ENCODE peak calls at places on chromosome 11, in eight cellular contexts. One of them, this sample, is unnamed.

GRCh38 chr11:31487848-31488247 is 21.6 kb downstream of the IMMP1L start:
- DNase-seq in CD8-positive, alpha-beta memory T cell: no peak
- DNase-seq in uterus: no peak
- DNase-seq in tibial artery: no peak
- DNase-seq in fibroblast of lung: peak
- DNase-seq in neural progenitor cell: peak
- DNase-seq in endodermal cell: no peak
- DNase-seq in dorsolateral prefrontal cortex: no peak
- DNase-seq in this sample: no peak

GRCh38 chr11:32436751-32437405 is 1.5 kb upstream of the WT1 start:
- DNase-seq in uterus: peak
- DNase-seq in CD8-positive, alpha-beta memory T cell: no peak
- DNase-seq in tibial artery: no peak
- DNase-seq in endodermal cell: peak
- DNase-seq in neural progenitor cell: peak
- DNase-seq in dorsolateral prefrontal cortex: no peak
- DNase-seq in fibroblast of lung: no peak
- DNase-seq in this sample: no peak

GRCh38 chr11:103349595-103349994 is 240.4 kb downstream of the DYNC2H1 start:
- DNase-seq in tibial artery: no peak
- DNase-seq in CD8-positive, alpha-beta memory T cell: no peak
- DNase-seq in fibroblast of lung: no peak
- DNase-seq in neural progenitor cell: no peak
- DNase-seq in dorsolateral prefrontal cortex: no peak
- DNase-seq in endodermal cell: no peak
- DNase-seq in uterus: no peak
- DNase-seq in this sample: no peak

GRCh38 chr11:85821636-85822035 is 10.7 kb upstream of the SYTL2 start:
- DNase-seq in endodermal cell: no peak
- DNase-seq in fibroblast of lung: peak
- DNase-seq in tibial artery: no peak
- DNase-seq in dorsolateral prefrontal cortex: no peak
- DNase-seq in CD8-positive, alpha-beta memory T cell: no peak
- DNase-seq in uterus: no peak
- DNase-seq in neural progenitor cell: no peak
- DNase-seq in this sample: no peak

GRCh38 chr11:32231909-32232493 is 141.1 kb downstream of the RCN1 start:
- DNase-seq in dorsolateral prefrontal cortex: no peak
- DNase-seq in neural progenitor cell: peak
- DNase-seq in fibroblast of lung: peak
- DNase-seq in tibial artery: no peak
- DNase-seq in uterus: no peak
- DNase-seq in endodermal cell: peak
- DNase-seq in CD8-positive, alpha-beta memory T cell: no peak
- DNase-seq in this sample: peak

GRCh38 chr11:119928047-119928446 is 199.0 kb upstream of the NECTIN1 start:
- DNase-seq in dorsolateral prefrontal cortex: no peak
- DNase-seq in tibial artery: no peak
- DNase-seq in fibroblast of lung: no peak
- DNase-seq in CD8-positive, alpha-beta memory T cell: no peak
- DNase-seq in uterus: no peak
- DNase-seq in neural progenitor cell: no peak
- DNase-seq in endodermal cell: no peak
- DNase-seq in this sample: no peak

GRCh38 chr11:119306373-119306890 is 10.5 kb downstream of the MCAM start:
- DNase-seq in uterus: peak
- DNase-seq in dorsolateral prefrontal cortex: no peak
- DNase-seq in endodermal cell: no peak
- DNase-seq in CD8-positive, alpha-beta memory T cell: no peak
- DNase-seq in fibroblast of lung: peak
- DNase-seq in neural progenitor cell: no peak
- DNase-seq in tibial artery: peak
- DNase-seq in this sample: no peak

GRCh38 chr11:103051158-103051801 is 40.7 kb downstream of the DCUN1D5 start:
- DNase-seq in tibial artery: no peak
- DNase-seq in dorsolateral prefrontal cortex: no peak
- DNase-seq in endodermal cell: no peak
- DNase-seq in uterus: no peak
- DNase-seq in fibroblast of lung: peak
- DNase-seq in CD8-positive, alpha-beta memory T cell: no peak
- DNase-seq in neural progenitor cell: no peak
- DNase-seq in this sample: no peak

GRCh38 chr11:36131719-36132349 is 157.4 kb downstream of the COMMD9 start:
- DNase-seq in dorsolateral prefrontal cortex: peak
- DNase-seq in fibroblast of lung: no peak
- DNase-seq in uterus: peak
- DNase-seq in neural progenitor cell: peak
- DNase-seq in endodermal cell: peak
- DNase-seq in CD8-positive, alpha-beta memory T cell: no peak
- DNase-seq in tibial artery: peak
- DNase-seq in this sample: no peak

GRCh38 chr11:87421422-87421821 is 383.7 kb downstream of the TMEM135 start:
- DNase-seq in tibial artery: no peak
- DNase-seq in dorsolateral prefrontal cortex: no peak
- DNase-seq in endodermal cell: peak
- DNase-seq in fibroblast of lung: peak
- DNase-seq in CD8-positive, alpha-beta memory T cell: no peak
- DNase-seq in uterus: no peak
- DNase-seq in neural progenitor cell: peak
- DNase-seq in this sample: peak

GRCh38 chr11:35811783-35812182 is 132.1 kb upstream of the LDLRAD3 start:
- DNase-seq in uterus: no peak
- DNase-seq in fibroblast of lung: no peak
- DNase-seq in dorsolateral prefrontal cortex: no peak
- DNase-seq in CD8-positive, alpha-beta memory T cell: no peak
- DNase-seq in endodermal cell: no peak
- DNase-seq in neural progenitor cell: no peak
- DNase-seq in tibial artery: no peak
- DNase-seq in this sample: no peak

GRCh38 chr11:12496181-12497025 is 119.0 kb downstream of the PARVA start:
- DNase-seq in fibroblast of lung: peak
- DNase-seq in CD8-positive, alpha-beta memory T cell: no peak
- DNase-seq in endodermal cell: peak
- DNase-seq in tibial artery: no peak
- DNase-seq in uterus: no peak
- DNase-seq in neural progenitor cell: peak
- DNase-seq in dorsolateral prefrontal cortex: no peak
- DNase-seq in this sample: no peak

GRCh38 chr11:109071712-109072524 is 350.1 kb upstream of the C11orf87 start:
- DNase-seq in uterus: peak
- DNase-seq in neural progenitor cell: no peak
- DNase-seq in CD8-positive, alpha-beta memory T cell: no peak
- DNase-seq in dorsolateral prefrontal cortex: no peak
- DNase-seq in fibroblast of lung: peak
- DNase-seq in endodermal cell: no peak
- DNase-seq in tibial artery: no peak
- DNase-seq in this sample: peak

GRCh38 chr11:47377571-47378010 is 756 bp downstream of the SPI1 start:
- DNase-seq in tibial artery: no peak
- DNase-seq in endodermal cell: no peak
- DNase-seq in uterus: no peak
- DNase-seq in dorsolateral prefrontal cortex: no peak
- DNase-seq in fibroblast of lung: no peak
- DNase-seq in CD8-positive, alpha-beta memory T cell: no peak
- DNase-seq in neural progenitor cell: no peak
- DNase-seq in this sample: no peak
- H3K27ac ChIP-seq in tibial artery: no peak
- H3K27ac ChIP-seq in endodermal cell: no peak
- H3K27ac ChIP-seq in uterus: no peak
- H3K27ac ChIP-seq in dorsolateral prefrontal cortex: peak
- H3K27ac ChIP-seq in fibroblast of lung: no peak
- H3K27ac ChIP-seq in CD8-positive, alpha-beta memory T cell: peak
- H3K27ac ChIP-seq in neural progenitor cell: no peak
- H3K27ac ChIP-seq in this sample: no peak

GRCh38 chr11:65571940-65572339 is 398 bp upstream of the FAM89B start:
- DNase-seq in neural progenitor cell: peak
- DNase-seq in dorsolateral prefrontal cortex: no peak
- DNase-seq in uterus: no peak
- DNase-seq in endodermal cell: peak
- DNase-seq in tibial artery: no peak
- DNase-seq in CD8-positive, alpha-beta memory T cell: no peak
- DNase-seq in fibroblast of lung: no peak
- DNase-seq in this sample: peak

GRCh38 chr11:65574147-65574962 is 1.5 kb upstream of the EHBP1L1 start:
- DNase-seq in fibroblast of lung: peak
- DNase-seq in endodermal cell: peak
- DNase-seq in uterus: peak
- DNase-seq in tibial artery: peak
- DNase-seq in CD8-positive, alpha-beta memory T cell: peak
- DNase-seq in dorsolateral prefrontal cortex: no peak
- DNase-seq in neural progenitor cell: peak
- DNase-seq in this sample: peak

GRCh38 chr11:65571420-65571819 is 918 bp upstream of the FAM89B start:
- DNase-seq in endodermal cell: no peak
- DNase-seq in CD8-positive, alpha-beta memory T cell: no peak
- DNase-seq in dorsolateral prefrontal cortex: no peak
- DNase-seq in fibroblast of lung: no peak
- DNase-seq in tibial artery: no peak
- DNase-seq in neural progenitor cell: no peak
- DNase-seq in uterus: no peak
- DNase-seq in this sample: no peak

GRCh38 chr11:65573391-65574146 is 1.2 kb downstream of the FAM89B start:
- DNase-seq in fibroblast of lung: no peak
- DNase-seq in neural progenitor cell: no peak
- DNase-seq in dorsolateral prefrontal cortex: no peak
- DNase-seq in tibial artery: no peak
- DNase-seq in uterus: peak
- DNase-seq in CD8-positive, alpha-beta memory T cell: no peak
- DNase-seq in endodermal cell: no peak
- DNase-seq in this sample: no peak

GRCh38 chr11:65572356-65573043 is at the start of gene FAM89B:
- DNase-seq in tibial artery: peak
- DNase-seq in uterus: peak
- DNase-seq in fibroblast of lung: peak
- DNase-seq in dorsolateral prefrontal cortex: peak
- DNase-seq in neural progenitor cell: peak
- DNase-seq in endodermal cell: peak
- DNase-seq in CD8-positive, alpha-beta memory T cell: peak
- DNase-seq in this sample: peak
- H3K27ac ChIP-seq in tibial artery: peak
- H3K27ac ChIP-seq in uterus: peak
- H3K27ac ChIP-seq in fibroblast of lung: peak
- H3K27ac ChIP-seq in dorsolateral prefrontal cortex: peak
- H3K27ac ChIP-seq in neural progenitor cell: no peak
- H3K27ac ChIP-seq in endodermal cell: peak
- H3K27ac ChIP-seq in CD8-positive, alpha-beta memory T cell: peak
- H3K27ac ChIP-seq in this sample: peak

GRCh38 chr11:560305-561147 is at the start of the genes LMNTD2 and RASSF7:
- DNase-seq in neural progenitor cell: peak
- DNase-seq in endodermal cell: peak
- DNase-seq in tibial artery: peak
- DNase-seq in fibroblast of lung: peak
- DNase-seq in dorsolateral prefrontal cortex: peak
- DNase-seq in CD8-positive, alpha-beta memory T cell: peak
- DNase-seq in uterus: peak
- DNase-seq in this sample: peak

GRCh38 chr11:559712-560304 is 730 bp downstream of the LMNTD2 start:
- DNase-seq in endodermal cell: peak
- DNase-seq in dorsolateral prefrontal cortex: no peak
- DNase-seq in neural progenitor cell: no peak
- DNase-seq in CD8-positive, alpha-beta memory T cell: peak
- DNase-seq in uterus: no peak
- DNase-seq in tibial artery: no peak
- DNase-seq in fibroblast of lung: no peak
- DNase-seq in this sample: no peak

GRCh38 chr11:563066-563811 is 2.5 kb downstream of the RASSF7 start:
- DNase-seq in neural progenitor cell: no peak
- DNase-seq in CD8-positive, alpha-beta memory T cell: no peak
- DNase-seq in uterus: no peak
- DNase-seq in endodermal cell: no peak
- DNase-seq in tibial artery: no peak
- DNase-seq in dorsolateral prefrontal cortex: no peak
- DNase-seq in fibroblast of lung: no peak
- DNase-seq in this sample: no peak

GRCh38 chr11:562046-562645 is 1.4 kb downstream of the RASSF7 start:
- DNase-seq in CD8-positive, alpha-beta memory T cell: peak
- DNase-seq in uterus: no peak
- DNase-seq in neural progenitor cell: no peak
- DNase-seq in dorsolateral prefrontal cortex: no peak
- DNase-seq in fibroblast of lung: no peak
- DNase-seq in tibial artery: no peak
- DNase-seq in endodermal cell: no peak
- DNase-seq in this sample: no peak

DNA sequence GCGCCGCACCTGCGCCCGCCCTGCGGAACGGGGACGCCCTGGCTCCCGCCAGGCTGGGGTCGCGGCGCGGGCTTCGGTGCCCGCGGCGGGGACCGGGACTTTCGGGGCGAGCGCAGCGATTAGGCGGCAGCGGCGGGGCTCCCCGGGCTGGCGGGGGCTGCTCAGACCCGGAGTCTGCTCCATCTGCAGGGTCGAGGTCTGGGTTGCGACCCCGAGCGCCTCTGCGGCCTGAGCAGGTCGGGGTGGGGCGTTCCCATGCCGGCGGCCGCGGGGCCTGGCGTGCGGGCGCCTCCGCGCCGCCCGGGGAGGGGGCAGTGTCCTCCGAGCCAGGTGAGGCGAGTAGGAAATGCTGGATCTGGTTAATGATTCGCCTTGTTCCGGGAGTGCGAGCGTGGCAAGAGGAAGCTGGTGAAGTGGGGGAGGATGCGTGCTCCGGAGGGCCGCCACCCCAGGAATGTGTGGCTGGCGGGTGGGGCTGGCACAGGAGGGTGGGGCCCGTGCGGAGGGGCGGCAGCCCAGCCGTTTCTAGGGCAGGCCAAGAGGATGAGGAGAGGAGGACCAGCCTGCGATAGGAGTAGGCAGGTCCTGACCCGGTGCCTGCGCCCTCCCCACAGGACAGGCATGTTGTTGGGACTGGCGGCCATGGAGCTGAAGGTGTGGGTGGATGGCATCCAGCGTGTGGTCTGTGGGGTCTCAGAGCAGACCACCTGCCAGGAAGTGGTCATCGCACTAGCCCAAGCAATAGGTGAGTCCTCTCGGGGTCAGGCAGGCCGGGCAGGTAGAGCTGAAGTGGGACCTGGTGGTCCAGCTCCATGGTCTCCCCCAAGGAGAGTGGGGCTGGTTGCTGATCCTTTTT is 606 bp downstream of the RASSF7 start:
- DNase-seq in CD8-positive, alpha-beta memory T cell: peak
- DNase-seq in fibroblast of lung: peak
- DNase-seq in neural progenitor cell: no peak
- DNase-seq in endodermal cell: peak
- DNase-seq in uterus: no peak
- DNase-seq in dorsolateral prefrontal cortex: no peak
- DNase-seq in tibial artery: no peak
- DNase-seq in this sample: peak
- H3K27ac ChIP-seq in CD8-positive, alpha-beta memory T cell: peak
- H3K27ac ChIP-seq in fibroblast of lung: no peak
- H3K27ac ChIP-seq in neural progenitor cell: no peak
- H3K27ac ChIP-seq in endodermal cell: no peak
- H3K27ac ChIP-seq in uterus: no peak
- H3K27ac ChIP-seq in dorsolateral prefrontal cortex: no peak
- H3K27ac ChIP-seq in tibial artery: peak
- H3K27ac ChIP-seq in this sample: peak

DNA sequence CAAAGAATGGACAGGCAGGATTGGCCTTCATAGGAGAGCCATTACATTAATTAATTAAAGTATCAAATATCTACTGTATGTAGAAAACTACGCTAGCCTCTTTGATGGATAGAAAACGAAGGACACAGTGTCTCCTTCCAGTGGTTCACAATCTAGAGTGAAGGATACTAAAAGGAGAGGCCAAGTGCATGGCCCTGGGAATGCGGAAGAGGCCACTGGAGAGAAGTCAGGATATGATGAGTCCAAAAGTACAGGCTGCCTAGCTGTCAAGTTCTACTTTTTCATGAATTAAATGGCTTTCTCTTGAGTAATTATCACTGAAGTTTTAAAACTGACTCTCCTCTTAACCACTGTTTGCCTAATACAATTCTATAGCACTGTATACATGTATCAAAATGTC is 41.9 kb downstream of the ATG16L2 start:
- DNase-seq in endodermal cell: no peak
- DNase-seq in dorsolateral prefrontal cortex: no peak
- DNase-seq in neural progenitor cell: no peak
- DNase-seq in fibroblast of lung: no peak
- DNase-seq in tibial artery: no peak
- DNase-seq in CD8-positive, alpha-beta memory T cell: no peak
- DNase-seq in uterus: no peak
- DNase-seq in this sample: no peak
- H3K27ac ChIP-seq in endodermal cell: no peak
- H3K27ac ChIP-seq in dorsolateral prefrontal cortex: peak
- H3K27ac ChIP-seq in neural progenitor cell: no peak
- H3K27ac ChIP-seq in fibroblast of lung: no peak
- H3K27ac ChIP-seq in tibial artery: peak
- H3K27ac ChIP-seq in CD8-positive, alpha-beta memory T cell: no peak
- H3K27ac ChIP-seq in uterus: peak
- H3K27ac ChIP-seq in this sample: no peak

This sample was measured in RWPE1.